ENCODE peak calls at places on chromosomes 1 and 21, in ten cellular contexts. S is iris pigment epithelial cell; G is stimulated activated CD8-positive, alpha-beta memory T cell treated with anti-CD3 and anti-CD28 coated beads, Interleukin-2, amount 100 ng/mL, for 48 hours; Y is NCI-H345; J is Caki2; O is activated naive CD4-positive, alpha-beta T cell; M is tibial nerve; D is CD4-positive, alpha-beta T cell; P is type B pancreatic cell; B is stimulated activated CD4-positive, alpha-beta T cell treated with anti-CD3 and anti-CD28 coated beads, Interleukin-4, amount 100 ng/mL, for 24 hours. U is an unnamed sample.

GRCh38 chr1:44714944-44715571 is 15.9 kb downstream of the RNU5D-1 start:
- DNase-seq in S (peak; percentile 71), G (no peak), Y (peak; percentile 71), J (peak; percentile 59), O (peak; percentile 19), M (peak; percentile 71), D (peak; percentile 54), P (no peak), B (peak; percentile 70), U (no peak)

GRCh38 chr1:239995281-239995680 is 96.4 kb upstream of the FMN2 start:
- DNase-seq in S (no peak), G (no peak), Y (no peak), J (no peak), O (no peak), M (no peak), D (no peak), P (no peak), B (no peak), U (no peak)

GRCh38 chr1:185972096-185972875 is 238.1 kb downstream of the HMCN1 start:
- DNase-seq in S (peak; percentile 83), G (no peak), Y (no peak), J (no peak), O (no peak), M (no peak), D (no peak), P (no peak), B (no peak), U (no peak)

GRCh38 chr1:23581219-23581618 is 21.9 kb upstream of the ID3 start:
- DNase-seq in S (peak; percentile 88), G (no peak), Y (no peak), J (no peak), O (no peak), M (no peak), D (no peak), P (no peak), B (no peak), U (no peak)

GRCh38 chr1:28248273-28249012 is 10.9 kb upstream of the SESN2 start:
- DNase-seq in S (peak; percentile 73), G (peak; percentile 63), Y (peak; percentile 75), J (peak; percentile 82), O (peak; percentile 58), M (peak; percentile 95), D (peak; percentile 73), P (peak; percentile 80), B (peak; percentile 87), U (peak; percentile 90)

GRCh38 chr1:109769335-109770078 is 5.8 kb upstream of the EPS8L3 start:
- DNase-seq in S (peak; percentile 93), G (no peak), Y (no peak), J (no peak), O (no peak), M (no peak), D (no peak), P (no peak), B (no peak), U (no peak)

GRCh38 chr1:61320575-61320974 is 238.2 kb downstream of the NFIA start:
- DNase-seq in S (no peak), G (no peak), Y (no peak), J (no peak), O (no peak), M (no peak), D (no peak), P (no peak), B (no peak), U (no peak)

GRCh38 chr21:32521736-32522360 is 63.5 kb downstream of the TCP10L start:
- DNase-seq in S (no peak), G (no peak), Y (no peak), J (no peak), O (no peak), M (no peak), D (no peak), P (no peak), B (no peak), U (no peak)

GRCh38 chr1:21631944-21632887 is 36.9 kb downstream of the RAP1GAP start:
- DNase-seq in S (peak; percentile 35), G (no peak), Y (peak; percentile 23), J (peak; percentile 77), O (no peak), M (no peak), D (no peak), P (no peak), B (no peak), U (no peak)

GRCh38 chr1:221874285-221875003 is 132.6 kb upstream of the DUSP10 start:
- DNase-seq in S (no peak), G (no peak), Y (no peak), J (no peak), O (no peak), M (no peak), D (no peak), P (no peak), B (no peak), U (no peak)

GRCh38 chr1:14142397-14143095 is 442.6 kb downstream of the PRDM2 start:
- DNase-seq in S (no peak), G (no peak), Y (peak; percentile 15), J (no peak), O (no peak), M (no peak), D (no peak), P (no peak), B (no peak), U (no peak)

GRCh38 chr1:35005711-35006110 is 20.6 kb upstream of the TMEM35B start:
- DNase-seq in S (no peak), G (no peak), Y (no peak), J (no peak), O (no peak), M (no peak), D (no peak), P (no peak), B (no peak), U (no peak)